ENCODE peak calls at places on chromosome 18, in six cellular contexts. One of them, this sample, is unnamed.

GRCh38 chr18:76420888-76421287 is 74.2 kb downstream of the ZNF516 start:
- DNase-seq in lower leg skin: peak; percentile 54
- DNase-seq in upper lobe of right lung: no peak
- DNase-seq in astrocyte of the spinal cord: no peak
- DNase-seq in CD4-positive, alpha-beta T cell: no peak
- DNase-seq in GM06990: no peak
- DNase-seq in this sample: no peak

GRCh38 chr18:53795610-53796009 is 428.9 kb downstream of the MBD2 start:
- DNase-seq in CD4-positive, alpha-beta T cell: no peak
- DNase-seq in GM06990: no peak
- DNase-seq in astrocyte of the spinal cord: no peak
- DNase-seq in upper lobe of right lung: no peak
- DNase-seq in lower leg skin: no peak
- DNase-seq in this sample: no peak

GRCh38 chr18:79463424-79463960 is 67.8 kb downstream of the NFATC1 start:
- DNase-seq in CD4-positive, alpha-beta T cell: no peak
- DNase-seq in lower leg skin: no peak
- DNase-seq in astrocyte of the spinal cord: no peak
- DNase-seq in GM06990: no peak
- DNase-seq in upper lobe of right lung: no peak
- DNase-seq in this sample: no peak

GRCh38 chr18:9362869-9363268 is 28.3 kb downstream of the TWSG1 start:
- DNase-seq in astrocyte of the spinal cord: no peak
- DNase-seq in CD4-positive, alpha-beta T cell: no peak
- DNase-seq in GM06990: no peak
- DNase-seq in lower leg skin: no peak
- DNase-seq in upper lobe of right lung: no peak
- DNase-seq in this sample: no peak

GRCh38 chr18:44938396-44939036 is 257.8 kb downstream of the SETBP1 start:
- DNase-seq in GM06990: no peak
- DNase-seq in lower leg skin: no peak
- DNase-seq in astrocyte of the spinal cord: no peak
- DNase-seq in upper lobe of right lung: no peak
- DNase-seq in CD4-positive, alpha-beta T cell: no peak
- DNase-seq in this sample: no peak

GRCh38 chr18:44636241-44636640 is 44.4 kb upstream of the SETBP1 start:
- DNase-seq in CD4-positive, alpha-beta T cell: no peak
- DNase-seq in GM06990: peak; percentile 25
- DNase-seq in upper lobe of right lung: no peak
- DNase-seq in lower leg skin: no peak
- DNase-seq in astrocyte of the spinal cord: no peak
- DNase-seq in this sample: no peak

GRCh38 chr18:46250812-46251173 is 146.6 kb downstream of the HAUS1 start:
- DNase-seq in upper lobe of right lung: no peak
- DNase-seq in GM06990: no peak
- DNase-seq in lower leg skin: no peak
- DNase-seq in astrocyte of the spinal cord: no peak
- DNase-seq in CD4-positive, alpha-beta T cell: no peak
- DNase-seq in this sample: no peak

GRCh38 chr18:5107990-5108389 is 89.1 kb downstream of the AKAIN1 start:
- DNase-seq in lower leg skin: no peak
- DNase-seq in CD4-positive, alpha-beta T cell: no peak
- DNase-seq in GM06990: no peak
- DNase-seq in upper lobe of right lung: no peak
- DNase-seq in astrocyte of the spinal cord: no peak
- DNase-seq in this sample: no peak

GRCh38 chr18:78738076-78738690 is 241.4 kb upstream of the SALL3 start:
- DNase-seq in upper lobe of right lung: no peak
- DNase-seq in CD4-positive, alpha-beta T cell: no peak
- DNase-seq in lower leg skin: peak; percentile 62
- DNase-seq in GM06990: no peak
- DNase-seq in astrocyte of the spinal cord: no peak
- DNase-seq in this sample: no peak

GRCh38 chr18:46373787-46374186 is 269.6 kb downstream of the HAUS1 start:
- DNase-seq in astrocyte of the spinal cord: no peak
- DNase-seq in CD4-positive, alpha-beta T cell: no peak
- DNase-seq in upper lobe of right lung: no peak
- DNase-seq in GM06990: no peak
- DNase-seq in lower leg skin: no peak
- DNase-seq in this sample: no peak

GRCh38 chr18:65983750-65984149 is 232.9 kb downstream of the CDH7 start:
- DNase-seq in GM06990: no peak
- DNase-seq in CD4-positive, alpha-beta T cell: no peak
- DNase-seq in upper lobe of right lung: no peak
- DNase-seq in astrocyte of the spinal cord: no peak
- DNase-seq in lower leg skin: no peak
- DNase-seq in this sample: no peak
- TF ChIP-seq CTCF in GM06990: no peak
- TF ChIP-seq CTCF in CD4-positive, alpha-beta T cell: no peak
- TF ChIP-seq CTCF in upper lobe of right lung: no peak
- TF ChIP-seq CTCF in astrocyte of the spinal cord: no peak
- TF ChIP-seq CTCF in lower leg skin: no peak
- TF ChIP-seq CTCF in this sample: peak; percentile 42

GRCh38 chr18:26771524-26771923 is 94.0 kb downstream of the AQP4 start:
- DNase-seq in upper lobe of right lung: no peak
- DNase-seq in lower leg skin: no peak
- DNase-seq in astrocyte of the spinal cord: no peak
- DNase-seq in GM06990: no peak
- DNase-seq in CD4-positive, alpha-beta T cell: no peak
- DNase-seq in this sample: no peak
- TF ChIP-seq CTCF in upper lobe of right lung: peak; percentile 38
- TF ChIP-seq CTCF in lower leg skin: no peak
- TF ChIP-seq CTCF in astrocyte of the spinal cord: peak; percentile 31
- TF ChIP-seq CTCF in GM06990: peak; percentile 52
- TF ChIP-seq CTCF in CD4-positive, alpha-beta T cell: no peak
- TF ChIP-seq CTCF in this sample: no peak

GRCh38 chr18:48338915-48339314 is 70.3 kb downstream of the ZBTB7C start:
- DNase-seq in GM06990: no peak
- DNase-seq in astrocyte of the spinal cord: no peak
- DNase-seq in upper lobe of right lung: no peak
- DNase-seq in lower leg skin: no peak
- DNase-seq in CD4-positive, alpha-beta T cell: no peak
- DNase-seq in this sample: no peak

GRCh38 chr18:48342588-48342987 is 66.6 kb downstream of the ZBTB7C start:
- DNase-seq in astrocyte of the spinal cord: no peak
- DNase-seq in upper lobe of right lung: no peak
- DNase-seq in CD4-positive, alpha-beta T cell: no peak
- DNase-seq in lower leg skin: no peak
- DNase-seq in GM06990: no peak
- DNase-seq in this sample: no peak

GRCh38 chr18:48339692-48340091 is 69.5 kb downstream of the ZBTB7C start:
- DNase-seq in upper lobe of right lung: no peak
- DNase-seq in astrocyte of the spinal cord: no peak
- DNase-seq in CD4-positive, alpha-beta T cell: no peak
- DNase-seq in lower leg skin: no peak
- DNase-seq in GM06990: no peak
- DNase-seq in this sample: no peak

GRCh38 chr18:48342125-48342524 is 67.1 kb downstream of the ZBTB7C start:
- DNase-seq in lower leg skin: no peak
- DNase-seq in CD4-positive, alpha-beta T cell: no peak
- DNase-seq in GM06990: no peak
- DNase-seq in astrocyte of the spinal cord: no peak
- DNase-seq in upper lobe of right lung: no peak
- DNase-seq in this sample: no peak

DNA sequence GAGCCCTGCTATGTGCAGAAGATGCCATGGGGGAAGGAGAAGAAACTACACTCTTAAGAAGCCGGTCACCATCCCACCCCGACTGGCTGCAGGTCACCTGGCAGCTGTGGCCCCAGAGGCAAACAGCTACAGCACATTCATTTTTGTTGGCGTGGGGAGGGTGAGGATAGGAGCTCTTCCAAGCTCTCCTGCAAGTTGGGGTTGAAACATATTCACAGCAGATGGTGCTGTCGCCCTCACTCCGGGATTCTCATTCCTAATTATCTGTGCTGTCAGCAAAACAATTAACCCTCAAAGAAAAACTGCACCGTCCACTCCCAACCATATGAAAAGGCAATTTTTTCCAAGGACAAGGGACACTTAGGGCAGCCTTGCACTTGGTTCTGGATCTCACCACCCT is 68.7 kb downstream of the ZBTB7C start:
- DNase-seq in CD4-positive, alpha-beta T cell: no peak
- DNase-seq in upper lobe of right lung: no peak
- DNase-seq in lower leg skin: no peak
- DNase-seq in GM06990: no peak
- DNase-seq in astrocyte of the spinal cord: no peak
- DNase-seq in this sample: no peak
- TF ChIP-seq CTCF in CD4-positive, alpha-beta T cell: no peak
- TF ChIP-seq CTCF in upper lobe of right lung: peak; percentile 8
- TF ChIP-seq CTCF in lower leg skin: no peak
- TF ChIP-seq CTCF in GM06990: no peak
- TF ChIP-seq CTCF in astrocyte of the spinal cord: no peak
- TF ChIP-seq CTCF in this sample: no peak

GRCh38 chr18:1665064-1665463 is 760.4 kb downstream of the ADCYAP1 start:
- DNase-seq in astrocyte of the spinal cord: no peak
- DNase-seq in CD4-positive, alpha-beta T cell: no peak
- DNase-seq in lower leg skin: no peak
- DNase-seq in upper lobe of right lung: no peak
- DNase-seq in GM06990: no peak
- DNase-seq in this sample: no peak

GRCh38 chr18:1668284-1668683 is 763.6 kb downstream of the ADCYAP1 start:
- DNase-seq in lower leg skin: no peak
- DNase-seq in astrocyte of the spinal cord: no peak
- DNase-seq in upper lobe of right lung: no peak
- DNase-seq in GM06990: no peak
- DNase-seq in CD4-positive, alpha-beta T cell: no peak
- DNase-seq in this sample: no peak

GRCh38 chr18:1659190-1659589 is 754.5 kb downstream of the ADCYAP1 start:
- DNase-seq in astrocyte of the spinal cord: no peak
- DNase-seq in GM06990: no peak
- DNase-seq in CD4-positive, alpha-beta T cell: no peak
- DNase-seq in upper lobe of right lung: no peak
- DNase-seq in lower leg skin: no peak
- DNase-seq in this sample: no peak

GRCh38 chr18:1663879-1664705 is 759.4 kb downstream of the ADCYAP1 start:
- DNase-seq in upper lobe of right lung: peak; percentile 85
- DNase-seq in GM06990: no peak
- DNase-seq in CD4-positive, alpha-beta T cell: no peak
- DNase-seq in astrocyte of the spinal cord: peak; percentile 15
- DNase-seq in lower leg skin: peak; percentile 87
- DNase-seq in this sample: no peak
- TF ChIP-seq CTCF in upper lobe of right lung: peak; percentile 73
- TF ChIP-seq CTCF in GM06990: peak; percentile 88
- TF ChIP-seq CTCF in CD4-positive, alpha-beta T cell: peak; percentile 20
- TF ChIP-seq CTCF in astrocyte of the spinal cord: peak; percentile 72
- TF ChIP-seq CTCF in lower leg skin: no peak
- TF ChIP-seq CTCF in this sample: peak; percentile 10

GRCh38 chr18:75244336-75244735 is 33.7 kb downstream of the TSHZ1 start:
- DNase-seq in astrocyte of the spinal cord: peak; percentile 12
- DNase-seq in lower leg skin: no peak
- DNase-seq in CD4-positive, alpha-beta T cell: peak; percentile 31
- DNase-seq in GM06990: no peak
- DNase-seq in upper lobe of right lung: no peak
- DNase-seq in this sample: peak; percentile 61
- TF ChIP-seq CTCF in astrocyte of the spinal cord: peak; percentile 33
- TF ChIP-seq CTCF in lower leg skin: no peak
- TF ChIP-seq CTCF in CD4-positive, alpha-beta T cell: peak; percentile 47
- TF ChIP-seq CTCF in GM06990: peak; percentile 26
- TF ChIP-seq CTCF in upper lobe of right lung: peak; percentile 26
- TF ChIP-seq CTCF in this sample: peak; percentile 36

GRCh38 chr18:54949588-54949987 is 9.7 kb downstream of the CCDC68 start:
- DNase-seq in CD4-positive, alpha-beta T cell: no peak
- DNase-seq in GM06990: no peak
- DNase-seq in astrocyte of the spinal cord: no peak
- DNase-seq in upper lobe of right lung: no peak
- DNase-seq in lower leg skin: no peak
- DNase-seq in this sample: no peak
- TF ChIP-seq CTCF in CD4-positive, alpha-beta T cell: no peak
- TF ChIP-seq CTCF in GM06990: no peak
- TF ChIP-seq CTCF in astrocyte of the spinal cord: no peak
- TF ChIP-seq CTCF in upper lobe of right lung: no peak
- TF ChIP-seq CTCF in lower leg skin: no peak
- TF ChIP-seq CTCF in this sample: no peak

GRCh38 chr18:32243358-32243757 is 53.5 kb downstream of the MEP1B start:
- DNase-seq in astrocyte of the spinal cord: no peak
- DNase-seq in lower leg skin: no peak
- DNase-seq in CD4-positive, alpha-beta T cell: no peak
- DNase-seq in GM06990: no peak
- DNase-seq in upper lobe of right lung: no peak
- DNase-seq in this sample: no peak
- TF ChIP-seq CTCF in astrocyte of the spinal cord: no peak
- TF ChIP-seq CTCF in lower leg skin: no peak
- TF ChIP-seq CTCF in CD4-positive, alpha-beta T cell: no peak
- TF ChIP-seq CTCF in GM06990: no peak
- TF ChIP-seq CTCF in upper lobe of right lung: no peak
- TF ChIP-seq CTCF in this sample: no peak

GRCh38 chr18:28108801-28109200 is 68.1 kb downstream of the CDH2 start:
- DNase-seq in lower leg skin: no peak
- DNase-seq in GM06990: no peak
- DNase-seq in astrocyte of the spinal cord: peak; percentile 28
- DNase-seq in CD4-positive, alpha-beta T cell: no peak
- DNase-seq in upper lobe of right lung: no peak
- DNase-seq in this sample: no peak
- TF ChIP-seq CTCF in lower leg skin: no peak
- TF ChIP-seq CTCF in GM06990: no peak
- TF ChIP-seq CTCF in astrocyte of the spinal cord: no peak
- TF ChIP-seq CTCF in CD4-positive, alpha-beta T cell: no peak
- TF ChIP-seq CTCF in upper lobe of right lung: no peak
- TF ChIP-seq CTCF in this sample: peak; percentile 74

DNA sequence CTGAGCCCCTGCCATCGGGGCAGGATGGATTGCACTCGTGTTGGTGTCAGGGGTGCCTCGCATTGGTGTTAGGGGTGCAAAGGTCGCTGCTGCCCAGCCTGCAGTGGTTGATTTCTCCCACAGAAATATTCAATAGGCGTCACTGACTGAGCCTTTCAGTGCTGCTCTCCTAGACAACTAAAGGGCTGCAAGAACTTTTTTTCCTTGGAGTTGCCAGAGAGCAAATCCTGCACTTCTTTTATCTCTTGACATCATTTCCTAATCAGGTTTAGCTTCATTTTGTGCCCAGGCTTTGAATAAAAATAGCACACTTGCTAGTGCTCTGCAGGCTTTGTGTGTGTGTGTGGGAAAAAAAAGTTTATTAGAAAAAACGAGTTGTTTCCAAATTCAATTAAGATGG is 125.5 kb downstream of the SOCS6 start:
- DNase-seq in GM06990: no peak
- DNase-seq in astrocyte of the spinal cord: no peak
- DNase-seq in upper lobe of right lung: no peak
- DNase-seq in lower leg skin: no peak
- DNase-seq in CD4-positive, alpha-beta T cell: no peak
- DNase-seq in this sample: no peak
- TF ChIP-seq CTCF in GM06990: no peak
- TF ChIP-seq CTCF in astrocyte of the spinal cord: no peak
- TF ChIP-seq CTCF in upper lobe of right lung: no peak
- TF ChIP-seq CTCF in lower leg skin: no peak
- TF ChIP-seq CTCF in CD4-positive, alpha-beta T cell: no peak
- TF ChIP-seq CTCF in this sample: no peak

This sample was measured in D721Med.